ENCODE peak calls at places on chromosomes 7 and 10, in seven cellular contexts. One of them, this sample, is unnamed.

GRCh38 chr7:4472739-4473138 is 209.4 kb upstream of the FOXK1 start:
- DNase-seq in NCI-H460: no peak
- DNase-seq in A549: no peak
- DNase-seq in stimulated activated CD4-positive, alpha-beta T cell treated with anti-CD3 and anti-CD28 coated beads, Interleukin-1b, Interleukin-23, amount 100 ng/mL, for 1 hour: no peak
- DNase-seq in progenitor cell of endocrine pancreas: no peak
- DNase-seq in brain microvascular endothelial cell: no peak
- DNase-seq in dermis microvascular lymphatic vessel endothelial cell: no peak
- DNase-seq in this sample: no peak

GRCh38 chr7:74343281-74344127 is 54.3 kb downstream of the CLIP2 start:
- DNase-seq in progenitor cell of endocrine pancreas: no peak
- DNase-seq in brain microvascular endothelial cell: peak; percentile 77
- DNase-seq in A549: peak; percentile 71
- DNase-seq in stimulated activated CD4-positive, alpha-beta T cell treated with anti-CD3 and anti-CD28 coated beads, Interleukin-1b, Interleukin-23, amount 100 ng/mL, for 1 hour: no peak
- DNase-seq in NCI-H460: no peak
- DNase-seq in dermis microvascular lymphatic vessel endothelial cell: no peak
- DNase-seq in this sample: no peak

GRCh38 chr7:32905175-32905662 is 13.7 kb upstream of the KBTBD2 start:
- DNase-seq in NCI-H460: peak; percentile 32
- DNase-seq in A549: peak; percentile 42
- DNase-seq in brain microvascular endothelial cell: peak; percentile 59
- DNase-seq in dermis microvascular lymphatic vessel endothelial cell: peak; percentile 85
- DNase-seq in progenitor cell of endocrine pancreas: no peak
- DNase-seq in stimulated activated CD4-positive, alpha-beta T cell treated with anti-CD3 and anti-CD28 coated beads, Interleukin-1b, Interleukin-23, amount 100 ng/mL, for 1 hour: peak; percentile 21
- DNase-seq in this sample: peak; percentile 25

GRCh38 chr7:129865093-129865931 is 87.4 kb downstream of the UBE2H start:
- DNase-seq in NCI-H460: peak; percentile 68
- DNase-seq in dermis microvascular lymphatic vessel endothelial cell: no peak
- DNase-seq in stimulated activated CD4-positive, alpha-beta T cell treated with anti-CD3 and anti-CD28 coated beads, Interleukin-1b, Interleukin-23, amount 100 ng/mL, for 1 hour: no peak
- DNase-seq in progenitor cell of endocrine pancreas: no peak
- DNase-seq in A549: no peak
- DNase-seq in brain microvascular endothelial cell: no peak
- DNase-seq in this sample: no peak

GRCh38 chr7:92044940-92045339 is 89.3 kb downstream of the CYP51A1 start:
- DNase-seq in A549: no peak
- DNase-seq in progenitor cell of endocrine pancreas: no peak
- DNase-seq in brain microvascular endothelial cell: no peak
- DNase-seq in dermis microvascular lymphatic vessel endothelial cell: no peak
- DNase-seq in stimulated activated CD4-positive, alpha-beta T cell treated with anti-CD3 and anti-CD28 coated beads, Interleukin-1b, Interleukin-23, amount 100 ng/mL, for 1 hour: no peak
- DNase-seq in NCI-H460: no peak
- DNase-seq in this sample: no peak

GRCh38 chr7:33596694-33597093 is 308.6 kb upstream of the BMPER start:
- DNase-seq in NCI-H460: no peak
- DNase-seq in brain microvascular endothelial cell: no peak
- DNase-seq in A549: no peak
- DNase-seq in progenitor cell of endocrine pancreas: no peak
- DNase-seq in dermis microvascular lymphatic vessel endothelial cell: no peak
- DNase-seq in stimulated activated CD4-positive, alpha-beta T cell treated with anti-CD3 and anti-CD28 coated beads, Interleukin-1b, Interleukin-23, amount 100 ng/mL, for 1 hour: no peak
- DNase-seq in this sample: no peak

GRCh38 chr7:2980406-2981102 is 63.1 kb downstream of the CARD11 start:
- DNase-seq in brain microvascular endothelial cell: no peak
- DNase-seq in stimulated activated CD4-positive, alpha-beta T cell treated with anti-CD3 and anti-CD28 coated beads, Interleukin-1b, Interleukin-23, amount 100 ng/mL, for 1 hour: no peak
- DNase-seq in dermis microvascular lymphatic vessel endothelial cell: no peak
- DNase-seq in A549: no peak
- DNase-seq in NCI-H460: no peak
- DNase-seq in progenitor cell of endocrine pancreas: no peak
- DNase-seq in this sample: no peak

GRCh38 chr7:40493609-40494041 is 358.8 kb downstream of the SUGCT start:
- DNase-seq in stimulated activated CD4-positive, alpha-beta T cell treated with anti-CD3 and anti-CD28 coated beads, Interleukin-1b, Interleukin-23, amount 100 ng/mL, for 1 hour: no peak
- DNase-seq in brain microvascular endothelial cell: peak; percentile 53
- DNase-seq in progenitor cell of endocrine pancreas: no peak
- DNase-seq in NCI-H460: no peak
- DNase-seq in dermis microvascular lymphatic vessel endothelial cell: no peak
- DNase-seq in A549: no peak
- DNase-seq in this sample: no peak

GRCh38 chr7:95730493-95731280 is 41.7 kb upstream of the DYNC1I1 start:
- DNase-seq in dermis microvascular lymphatic vessel endothelial cell: no peak
- DNase-seq in NCI-H460: no peak
- DNase-seq in progenitor cell of endocrine pancreas: no peak
- DNase-seq in stimulated activated CD4-positive, alpha-beta T cell treated with anti-CD3 and anti-CD28 coated beads, Interleukin-1b, Interleukin-23, amount 100 ng/mL, for 1 hour: no peak
- DNase-seq in brain microvascular endothelial cell: no peak
- DNase-seq in A549: no peak
- DNase-seq in this sample: no peak

GRCh38 chr10:114353383-114353782 is 50.9 kb downstream of the AFAP1L2 start:
- DNase-seq in brain microvascular endothelial cell: no peak
- DNase-seq in progenitor cell of endocrine pancreas: no peak
- DNase-seq in stimulated activated CD4-positive, alpha-beta T cell treated with anti-CD3 and anti-CD28 coated beads, Interleukin-1b, Interleukin-23, amount 100 ng/mL, for 1 hour: no peak
- DNase-seq in dermis microvascular lymphatic vessel endothelial cell: no peak
- DNase-seq in NCI-H460: no peak
- DNase-seq in A549: no peak
- DNase-seq in this sample: no peak

GRCh38 chr7:103613655-103614642 is 167.9 kb upstream of the SLC26A5 start:
- DNase-seq in brain microvascular endothelial cell: peak; percentile 10
- DNase-seq in A549: no peak
- DNase-seq in dermis microvascular lymphatic vessel endothelial cell: no peak
- DNase-seq in NCI-H460: no peak
- DNase-seq in progenitor cell of endocrine pancreas: no peak
- DNase-seq in stimulated activated CD4-positive, alpha-beta T cell treated with anti-CD3 and anti-CD28 coated beads, Interleukin-1b, Interleukin-23, amount 100 ng/mL, for 1 hour: no peak
- DNase-seq in this sample: no peak

GRCh38 chr7:128842674-128843641 is 12.8 kb downstream of the FLNC start:
- DNase-seq in stimulated activated CD4-positive, alpha-beta T cell treated with anti-CD3 and anti-CD28 coated beads, Interleukin-1b, Interleukin-23, amount 100 ng/mL, for 1 hour: no peak
- DNase-seq in A549: no peak
- DNase-seq in dermis microvascular lymphatic vessel endothelial cell: no peak
- DNase-seq in NCI-H460: no peak
- DNase-seq in progenitor cell of endocrine pancreas: no peak
- DNase-seq in brain microvascular endothelial cell: no peak
- DNase-seq in this sample: no peak

GRCh38 chr10:58662314-58662713 is 149.6 kb downstream of the BICC1 start:
- DNase-seq in dermis microvascular lymphatic vessel endothelial cell: no peak
- DNase-seq in A549: peak; percentile 88
- DNase-seq in progenitor cell of endocrine pancreas: no peak
- DNase-seq in NCI-H460: no peak
- DNase-seq in brain microvascular endothelial cell: peak; percentile 91
- DNase-seq in stimulated activated CD4-positive, alpha-beta T cell treated with anti-CD3 and anti-CD28 coated beads, Interleukin-1b, Interleukin-23, amount 100 ng/mL, for 1 hour: no peak
- DNase-seq in this sample: no peak

GRCh38 chr10:10587744-10588393 is 429.8 kb upstream of the CELF2 start:
- DNase-seq in NCI-H460: no peak
- DNase-seq in brain microvascular endothelial cell: no peak
- DNase-seq in A549: no peak
- DNase-seq in dermis microvascular lymphatic vessel endothelial cell: no peak
- DNase-seq in stimulated activated CD4-positive, alpha-beta T cell treated with anti-CD3 and anti-CD28 coated beads, Interleukin-1b, Interleukin-23, amount 100 ng/mL, for 1 hour: no peak
- DNase-seq in progenitor cell of endocrine pancreas: no peak
- DNase-seq in this sample: no peak

GRCh38 chr10:113459672-113460280 is 93.1 kb upstream of the HABP2 start:
- DNase-seq in progenitor cell of endocrine pancreas: no peak
- DNase-seq in NCI-H460: no peak
- DNase-seq in A549: no peak
- DNase-seq in brain microvascular endothelial cell: no peak
- DNase-seq in dermis microvascular lymphatic vessel endothelial cell: no peak
- DNase-seq in stimulated activated CD4-positive, alpha-beta T cell treated with anti-CD3 and anti-CD28 coated beads, Interleukin-1b, Interleukin-23, amount 100 ng/mL, for 1 hour: no peak
- DNase-seq in this sample: no peak

GRCh38 chr10:778626-779330 is 89.3 kb upstream of the DIP2C start:
- DNase-seq in stimulated activated CD4-positive, alpha-beta T cell treated with anti-CD3 and anti-CD28 coated beads, Interleukin-1b, Interleukin-23, amount 100 ng/mL, for 1 hour: no peak
- DNase-seq in progenitor cell of endocrine pancreas: no peak
- DNase-seq in NCI-H460: no peak
- DNase-seq in brain microvascular endothelial cell: no peak
- DNase-seq in dermis microvascular lymphatic vessel endothelial cell: no peak
- DNase-seq in A549: no peak
- DNase-seq in this sample: no peak

GRCh38 chr7:151099486-151100211 is 13.4 kb downstream of the AGAP3 start:
- DNase-seq in NCI-H460: no peak
- DNase-seq in brain microvascular endothelial cell: no peak
- DNase-seq in A549: no peak
- DNase-seq in stimulated activated CD4-positive, alpha-beta T cell treated with anti-CD3 and anti-CD28 coated beads, Interleukin-1b, Interleukin-23, amount 100 ng/mL, for 1 hour: no peak
- DNase-seq in dermis microvascular lymphatic vessel endothelial cell: no peak
- DNase-seq in progenitor cell of endocrine pancreas: no peak
- DNase-seq in this sample: no peak

GRCh38 chr10:95478935-95479334 is 82.2 kb downstream of the SORBS1 start:
- DNase-seq in A549: no peak
- DNase-seq in stimulated activated CD4-positive, alpha-beta T cell treated with anti-CD3 and anti-CD28 coated beads, Interleukin-1b, Interleukin-23, amount 100 ng/mL, for 1 hour: no peak
- DNase-seq in NCI-H460: no peak
- DNase-seq in dermis microvascular lymphatic vessel endothelial cell: no peak
- DNase-seq in brain microvascular endothelial cell: no peak
- DNase-seq in progenitor cell of endocrine pancreas: no peak
- DNase-seq in this sample: no peak

GRCh38 chr7:23346316-23346715 is 47.2 kb downstream of the MALSU1 start:
- DNase-seq in progenitor cell of endocrine pancreas: no peak
- DNase-seq in A549: no peak
- DNase-seq in brain microvascular endothelial cell: no peak
- DNase-seq in stimulated activated CD4-positive, alpha-beta T cell treated with anti-CD3 and anti-CD28 coated beads, Interleukin-1b, Interleukin-23, amount 100 ng/mL, for 1 hour: no peak
- DNase-seq in NCI-H460: no peak
- DNase-seq in dermis microvascular lymphatic vessel endothelial cell: no peak
- DNase-seq in this sample: no peak

GRCh38 chr7:80153446-80153845 is 18.8 kb downstream of the GNAI1 start:
- DNase-seq in brain microvascular endothelial cell: no peak
- DNase-seq in dermis microvascular lymphatic vessel endothelial cell: no peak
- DNase-seq in stimulated activated CD4-positive, alpha-beta T cell treated with anti-CD3 and anti-CD28 coated beads, Interleukin-1b, Interleukin-23, amount 100 ng/mL, for 1 hour: no peak
- DNase-seq in progenitor cell of endocrine pancreas: no peak
- DNase-seq in A549: no peak
- DNase-seq in NCI-H460: no peak
- DNase-seq in this sample: no peak

GRCh38 chr10:18618995-18619394 is 32.4 kb downstream of the NSUN6 start:
- DNase-seq in progenitor cell of endocrine pancreas: no peak
- DNase-seq in A549: no peak
- DNase-seq in NCI-H460: no peak
- DNase-seq in dermis microvascular lymphatic vessel endothelial cell: no peak
- DNase-seq in stimulated activated CD4-positive, alpha-beta T cell treated with anti-CD3 and anti-CD28 coated beads, Interleukin-1b, Interleukin-23, amount 100 ng/mL, for 1 hour: no peak
- DNase-seq in brain microvascular endothelial cell: no peak
- DNase-seq in this sample: no peak

GRCh38 chr10:127293640-127294039 is 97.2 kb upstream of the INSYN2A start:
- DNase-seq in A549: no peak
- DNase-seq in NCI-H460: no peak
- DNase-seq in stimulated activated CD4-positive, alpha-beta T cell treated with anti-CD3 and anti-CD28 coated beads, Interleukin-1b, Interleukin-23, amount 100 ng/mL, for 1 hour: no peak
- DNase-seq in brain microvascular endothelial cell: no peak
- DNase-seq in dermis microvascular lymphatic vessel endothelial cell: no peak
- DNase-seq in progenitor cell of endocrine pancreas: no peak
- DNase-seq in this sample: no peak

GRCh38 chr10:114611617-114612016 is 46.5 kb downstream of the ABLIM1 start:
- DNase-seq in brain microvascular endothelial cell: no peak
- DNase-seq in dermis microvascular lymphatic vessel endothelial cell: no peak
- DNase-seq in stimulated activated CD4-positive, alpha-beta T cell treated with anti-CD3 and anti-CD28 coated beads, Interleukin-1b, Interleukin-23, amount 100 ng/mL, for 1 hour: no peak
- DNase-seq in NCI-H460: no peak
- DNase-seq in progenitor cell of endocrine pancreas: no peak
- DNase-seq in A549: no peak
- DNase-seq in this sample: no peak

GRCh38 chr10:100826983-100827818 is 81.8 kb downstream of the PAX2 start:
- DNase-seq in stimulated activated CD4-positive, alpha-beta T cell treated with anti-CD3 and anti-CD28 coated beads, Interleukin-1b, Interleukin-23, amount 100 ng/mL, for 1 hour: no peak
- DNase-seq in A549: peak; percentile 46
- DNase-seq in NCI-H460: no peak
- DNase-seq in dermis microvascular lymphatic vessel endothelial cell: no peak
- DNase-seq in progenitor cell of endocrine pancreas: peak; percentile 29
- DNase-seq in brain microvascular endothelial cell: no peak
- DNase-seq in this sample: no peak

GRCh38 chr10:8389630-8390029 is 335.1 kb downstream of the GATA3 start:
- DNase-seq in progenitor cell of endocrine pancreas: no peak
- DNase-seq in A549: peak; percentile 86
- DNase-seq in stimulated activated CD4-positive, alpha-beta T cell treated with anti-CD3 and anti-CD28 coated beads, Interleukin-1b, Interleukin-23, amount 100 ng/mL, for 1 hour: no peak
- DNase-seq in brain microvascular endothelial cell: no peak
- DNase-seq in NCI-H460: no peak
- DNase-seq in dermis microvascular lymphatic vessel endothelial cell: no peak
- DNase-seq in this sample: no peak

GRCh38 chr7:158705234-158705890 is 758 bp upstream of the NCAPG2 start:
- DNase-seq in brain microvascular endothelial cell: no peak
- DNase-seq in stimulated activated CD4-positive, alpha-beta T cell treated with anti-CD3 and anti-CD28 coated beads, Interleukin-1b, Interleukin-23, amount 100 ng/mL, for 1 hour: no peak
- DNase-seq in NCI-H460: no peak
- DNase-seq in A549: no peak
- DNase-seq in dermis microvascular lymphatic vessel endothelial cell: no peak
- DNase-seq in progenitor cell of endocrine pancreas: no peak
- DNase-seq in this sample: no peak

GRCh38 chr10:122949296-122949695 is 4.7 kb downstream of the C10orf88 start:
- DNase-seq in progenitor cell of endocrine pancreas: no peak
- DNase-seq in dermis microvascular lymphatic vessel endothelial cell: no peak
- DNase-seq in brain microvascular endothelial cell: no peak
- DNase-seq in NCI-H460: no peak
- DNase-seq in stimulated activated CD4-positive, alpha-beta T cell treated with anti-CD3 and anti-CD28 coated beads, Interleukin-1b, Interleukin-23, amount 100 ng/mL, for 1 hour: no peak
- DNase-seq in A549: no peak
- DNase-seq in this sample: no peak

GRCh38 chr10:132650611-132651250 is 113.1 kb downstream of the INPP5A start:
- DNase-seq in progenitor cell of endocrine pancreas: no peak
- DNase-seq in NCI-H460: no peak
- DNase-seq in A549: no peak
- DNase-seq in stimulated activated CD4-positive, alpha-beta T cell treated with anti-CD3 and anti-CD28 coated beads, Interleukin-1b, Interleukin-23, amount 100 ng/mL, for 1 hour: no peak
- DNase-seq in brain microvascular endothelial cell: no peak
- DNase-seq in dermis microvascular lymphatic vessel endothelial cell: no peak
- DNase-seq in this sample: no peak